ENCODE peak calls at places on chromosomes 4 and X, in seven cellular contexts. One of them, this sample, is unnamed.

GRCh38 chrX:120000490-120001246 is 57.1 kb upstream of the NKAP start:
- DNase-seq in OCI-LY7: no peak
- DNase-seq in sigmoid colon: no peak
- DNase-seq in heart left ventricle: no peak
- DNase-seq in IMR-90: peak; percentile 1
- DNase-seq in astrocyte: no peak
- DNase-seq in hepatocyte: peak; percentile 14
- DNase-seq in this sample: no peak

GRCh38 chr4:72991889-72992288 is 77.6 kb downstream of the COX18 start:
- DNase-seq in OCI-LY7: no peak
- DNase-seq in hepatocyte: no peak
- DNase-seq in IMR-90: no peak
- DNase-seq in sigmoid colon: no peak
- DNase-seq in astrocyte: peak; percentile 30
- DNase-seq in heart left ventricle: no peak
- DNase-seq in this sample: no peak

GRCh38 chr4:151484396-151485102 is 75.6 kb downstream of the FHIP1A start:
- DNase-seq in OCI-LY7: no peak
- DNase-seq in heart left ventricle: no peak
- DNase-seq in hepatocyte: peak; percentile 11
- DNase-seq in IMR-90: peak; percentile 77
- DNase-seq in astrocyte: peak; percentile 91
- DNase-seq in sigmoid colon: no peak
- DNase-seq in this sample: peak; percentile 62

GRCh38 chr4:8379281-8379680 is 61.2 kb downstream of the ACOX3 start:
- DNase-seq in heart left ventricle: no peak
- DNase-seq in OCI-LY7: no peak
- DNase-seq in sigmoid colon: peak; percentile 57
- DNase-seq in astrocyte: no peak
- DNase-seq in hepatocyte: no peak
- DNase-seq in IMR-90: no peak
- DNase-seq in this sample: no peak

GRCh38 chrX:123308663-123309062 is 124.6 kb downstream of the GRIA3 start:
- DNase-seq in IMR-90: no peak
- DNase-seq in sigmoid colon: no peak
- DNase-seq in hepatocyte: no peak
- DNase-seq in heart left ventricle: no peak
- DNase-seq in OCI-LY7: no peak
- DNase-seq in astrocyte: peak; percentile 49
- DNase-seq in this sample: no peak

GRCh38 chrX:131841496-131842410 is 181.3 kb upstream of the STK26 start:
- DNase-seq in IMR-90: peak; percentile 38
- DNase-seq in sigmoid colon: no peak
- DNase-seq in heart left ventricle: peak; percentile 31
- DNase-seq in OCI-LY7: peak; percentile 52
- DNase-seq in astrocyte: peak; percentile 12
- DNase-seq in hepatocyte: peak; percentile 63
- DNase-seq in this sample: no peak

GRCh38 chrX:88284844-88285243 is 462.2 kb upstream of the CPXCR1 start:
- DNase-seq in OCI-LY7: no peak
- DNase-seq in astrocyte: no peak
- DNase-seq in sigmoid colon: no peak
- DNase-seq in heart left ventricle: no peak
- DNase-seq in hepatocyte: no peak
- DNase-seq in IMR-90: no peak
- DNase-seq in this sample: no peak

GRCh38 chr4:174579421-174579820 is 57.1 kb upstream of the HPGD start:
- DNase-seq in IMR-90: no peak
- DNase-seq in OCI-LY7: no peak
- DNase-seq in heart left ventricle: no peak
- DNase-seq in astrocyte: no peak
- DNase-seq in sigmoid colon: no peak
- DNase-seq in hepatocyte: no peak
- DNase-seq in this sample: no peak

GRCh38 chr4:88219099-88219498 is 60.7 kb upstream of the ABCG2 start:
- DNase-seq in hepatocyte: peak; percentile 70
- DNase-seq in IMR-90: peak; percentile 56
- DNase-seq in sigmoid colon: no peak
- DNase-seq in OCI-LY7: peak; percentile 72
- DNase-seq in astrocyte: peak; percentile 30
- DNase-seq in heart left ventricle: no peak
- DNase-seq in this sample: no peak

GRCh38 chr4:178556796-178557195 is 1114.6 kb upstream of the AGA start:
- DNase-seq in OCI-LY7: no peak
- DNase-seq in sigmoid colon: no peak
- DNase-seq in heart left ventricle: no peak
- DNase-seq in hepatocyte: no peak
- DNase-seq in IMR-90: no peak
- DNase-seq in astrocyte: no peak
- DNase-seq in this sample: no peak

GRCh38 chr4:2341261-2341841 is 77.1 kb downstream of the ZFYVE28 start:
- DNase-seq in astrocyte: no peak
- DNase-seq in hepatocyte: peak; percentile 6
- DNase-seq in heart left ventricle: no peak
- DNase-seq in OCI-LY7: no peak
- DNase-seq in sigmoid colon: peak; percentile 57
- DNase-seq in IMR-90: no peak
- DNase-seq in this sample: no peak

GRCh38 chrX:149630681-149631292 is 805 bp downstream of the TMEM185A start:
- DNase-seq in OCI-LY7: no peak
- DNase-seq in heart left ventricle: no peak
- DNase-seq in IMR-90: peak; percentile 55
- DNase-seq in astrocyte: peak; percentile 33
- DNase-seq in hepatocyte: peak; percentile 35
- DNase-seq in sigmoid colon: no peak
- DNase-seq in this sample: no peak

GRCh38 chr4:52840531-52841350 is 21.4 kb upstream of the RASL11B start:
- DNase-seq in heart left ventricle: no peak
- DNase-seq in IMR-90: no peak
- DNase-seq in astrocyte: no peak
- DNase-seq in sigmoid colon: no peak
- DNase-seq in hepatocyte: no peak
- DNase-seq in OCI-LY7: no peak
- DNase-seq in this sample: no peak

GRCh38 chrX:40207626-40208025 is 109.9 kb upstream of the BCOR start:
- DNase-seq in astrocyte: peak; percentile 33
- DNase-seq in hepatocyte: no peak
- DNase-seq in IMR-90: peak; percentile 19
- DNase-seq in heart left ventricle: no peak
- DNase-seq in sigmoid colon: no peak
- DNase-seq in OCI-LY7: no peak
- DNase-seq in this sample: no peak

DNA sequence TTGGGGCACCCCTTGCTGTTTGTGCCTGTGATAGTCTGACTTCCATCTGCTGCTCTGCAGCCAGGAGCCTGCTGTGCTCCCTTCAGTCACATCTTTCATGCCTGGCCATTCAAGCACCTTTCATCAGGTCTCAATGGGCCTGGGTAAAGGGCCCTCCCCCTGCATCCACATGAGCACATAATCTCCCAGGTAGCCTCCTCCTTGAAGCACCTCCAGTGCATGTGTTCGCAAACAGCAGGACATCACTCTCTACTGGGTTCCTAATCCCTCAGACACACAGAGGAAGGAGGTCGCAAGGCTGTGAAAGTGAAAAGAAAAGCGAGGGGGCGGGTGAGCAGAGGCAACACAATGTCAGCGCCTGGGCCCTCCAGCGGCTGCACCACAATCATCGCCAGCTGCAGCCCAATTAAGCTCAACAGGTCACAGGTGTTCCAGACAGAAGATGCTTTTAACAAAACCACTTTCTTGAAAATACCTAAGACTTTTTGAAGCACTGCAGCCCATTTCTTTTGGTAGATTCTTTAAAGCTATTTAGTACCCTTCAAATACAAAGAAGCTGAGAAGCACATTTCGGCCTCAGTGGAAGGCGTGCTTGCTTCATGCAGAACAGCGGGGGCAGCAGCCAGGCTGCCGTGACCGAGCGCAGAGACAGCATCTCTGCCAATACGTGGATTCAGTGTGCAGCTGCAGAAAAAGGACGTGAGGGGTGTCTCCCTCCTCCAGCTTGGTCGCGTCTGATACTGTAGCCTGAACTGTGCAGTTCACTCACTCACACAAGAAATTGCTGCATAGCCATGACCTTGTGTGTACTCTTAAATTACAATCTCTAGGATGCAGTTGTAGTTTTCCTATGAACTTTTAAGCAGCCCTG is 92.2 kb upstream of the SPRY1 start:
- DNase-seq in hepatocyte: no peak
- DNase-seq in sigmoid colon: no peak
- DNase-seq in OCI-LY7: peak; percentile 86
- DNase-seq in heart left ventricle: peak; percentile 39
- DNase-seq in IMR-90: no peak
- DNase-seq in astrocyte: no peak
- DNase-seq in this sample: no peak
- TF ChIP-seq CTCF in hepatocyte: no peak
- TF ChIP-seq CTCF in sigmoid colon: no peak
- TF ChIP-seq CTCF in OCI-LY7: peak; percentile 66
- TF ChIP-seq CTCF in heart left ventricle: no peak
- TF ChIP-seq CTCF in IMR-90: no peak
- TF ChIP-seq CTCF in astrocyte: no peak
- TF ChIP-seq CTCF in this sample: no peak

GRCh38 chr4:81449018-81449417 is 22.7 kb downstream of the RASGEF1B start:
- DNase-seq in sigmoid colon: no peak
- DNase-seq in astrocyte: no peak
- DNase-seq in IMR-90: peak; percentile 40
- DNase-seq in heart left ventricle: no peak
- DNase-seq in OCI-LY7: no peak
- DNase-seq in hepatocyte: no peak
- DNase-seq in this sample: no peak

GRCh38 chr4:81445196-81445595 is 26.5 kb downstream of the RASGEF1B start:
- DNase-seq in hepatocyte: no peak
- DNase-seq in IMR-90: peak; percentile 23
- DNase-seq in OCI-LY7: no peak
- DNase-seq in astrocyte: no peak
- DNase-seq in sigmoid colon: no peak
- DNase-seq in heart left ventricle: no peak
- DNase-seq in this sample: no peak

GRCh38 chr4:81447551-81448266 is 24.0 kb downstream of the RASGEF1B start:
- DNase-seq in hepatocyte: no peak
- DNase-seq in IMR-90: peak; percentile 39
- DNase-seq in heart left ventricle: no peak
- DNase-seq in OCI-LY7: no peak
- DNase-seq in sigmoid colon: no peak
- DNase-seq in astrocyte: no peak
- DNase-seq in this sample: no peak

GRCh38 chr4:81442479-81443085 is 29.1 kb downstream of the RASGEF1B start:
- DNase-seq in sigmoid colon: no peak
- DNase-seq in IMR-90: peak; percentile 58
- DNase-seq in heart left ventricle: no peak
- DNase-seq in astrocyte: no peak
- DNase-seq in OCI-LY7: no peak
- DNase-seq in hepatocyte: no peak
- DNase-seq in this sample: no peak

DNA sequence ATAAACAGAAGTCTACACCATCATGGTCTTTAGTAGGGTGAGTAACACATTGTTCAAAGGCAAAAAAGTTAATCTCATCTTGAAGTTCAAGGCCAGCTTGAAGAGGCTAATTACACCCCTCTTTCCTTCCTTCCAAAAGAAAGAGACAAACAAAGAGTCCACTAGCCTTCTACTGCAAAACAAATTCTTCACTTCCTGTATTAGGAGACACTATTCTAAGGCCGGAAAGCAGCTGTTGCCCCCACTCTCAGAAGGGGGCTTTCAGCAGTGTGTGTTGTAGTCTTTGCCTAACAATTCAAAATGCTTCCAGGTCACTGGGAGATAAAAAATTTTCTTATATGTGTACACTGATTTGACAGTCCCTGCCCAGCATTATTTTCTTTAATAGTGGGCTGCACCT is 25.1 kb downstream of the RASGEF1B start:
- DNase-seq in hepatocyte: no peak
- DNase-seq in sigmoid colon: no peak
- DNase-seq in IMR-90: no peak
- DNase-seq in heart left ventricle: no peak
- DNase-seq in OCI-LY7: peak; percentile 47
- DNase-seq in astrocyte: no peak
- DNase-seq in this sample: no peak
- H3K36me3 ChIP-seq in hepatocyte: no peaks in the 10 kb centered on the region
- H3K36me3 ChIP-seq in sigmoid colon: peaks cover 79% of the 10 kb centered on the region
- H3K36me3 ChIP-seq in IMR-90: no peaks in the 10 kb centered on the region
- H3K36me3 ChIP-seq in heart left ventricle: peaks cover 6% of the 10 kb centered on the region
- H3K36me3 ChIP-seq in OCI-LY7: peaks cover 73% of the 10 kb centered on the region
- H3K36me3 ChIP-seq in astrocyte: no peaks in the 10 kb centered on the region
- H3K36me3 ChIP-seq in this sample: no peaks in the 10 kb centered on the region

GRCh38 chrX:49310371-49310770 is 6.9 kb downstream of the GAGE10 start:
- DNase-seq in hepatocyte: no peak
- DNase-seq in IMR-90: no peak
- DNase-seq in sigmoid colon: no peak
- DNase-seq in astrocyte: no peak
- DNase-seq in OCI-LY7: no peak
- DNase-seq in heart left ventricle: no peak
- DNase-seq in this sample: no peak

GRCh38 chrX:49308604-49309269 is 5.3 kb downstream of the GAGE10 start:
- DNase-seq in IMR-90: no peak
- DNase-seq in sigmoid colon: no peak
- DNase-seq in astrocyte: no peak
- DNase-seq in OCI-LY7: no peak
- DNase-seq in hepatocyte: no peak
- DNase-seq in heart left ventricle: no peak
- DNase-seq in this sample: no peak

DNA sequence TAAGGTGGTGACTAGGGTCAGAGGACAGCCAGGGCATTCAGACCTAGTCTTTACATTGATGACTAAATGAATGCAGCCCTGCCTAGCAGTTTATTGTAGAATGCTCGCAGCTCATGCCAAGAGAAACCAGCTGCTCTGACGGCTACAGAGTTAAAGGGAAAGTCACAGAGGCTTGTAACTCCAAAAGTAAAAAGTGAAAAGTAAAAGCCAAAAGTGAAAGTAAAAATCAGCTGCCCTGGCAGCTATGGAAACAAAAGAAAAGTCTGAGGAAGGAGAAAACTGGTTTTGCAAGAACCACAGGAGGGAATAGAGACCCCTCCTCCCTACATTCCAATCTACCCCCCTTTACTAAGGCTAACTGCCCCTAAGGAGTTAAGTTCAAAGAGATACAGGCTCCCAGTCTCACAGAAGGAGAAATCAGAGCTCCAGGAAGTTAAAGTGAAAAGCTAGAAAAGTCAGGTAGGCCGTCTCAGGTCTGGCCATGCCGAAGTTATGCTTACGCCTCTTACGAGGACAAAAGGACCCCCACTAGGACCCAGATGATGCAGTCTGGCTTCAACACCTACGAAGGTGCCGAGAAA is 6.0 kb downstream of the GAGE10 start:
- DNase-seq in hepatocyte: peak; percentile 22
- DNase-seq in OCI-LY7: no peak
- DNase-seq in sigmoid colon: no peak
- DNase-seq in astrocyte: peak; percentile 4
- DNase-seq in heart left ventricle: no peak
- DNase-seq in IMR-90: peak; percentile 22
- DNase-seq in this sample: no peak
- H3K4me3 ChIP-seq in hepatocyte: no peak overlapping the region
- H3K4me3 ChIP-seq in OCI-LY7: no peak overlapping the region
- H3K4me3 ChIP-seq in sigmoid colon: peak overlapping the region; percentile 37
- H3K4me3 ChIP-seq in astrocyte: peak overlapping the region; percentile 46
- H3K4me3 ChIP-seq in heart left ventricle: peak overlapping the region; percentile 55
- H3K4me3 ChIP-seq in IMR-90: peak overlapping the region; percentile 7
- H3K4me3 ChIP-seq in this sample: peak overlapping the region; percentile 22

DNA sequence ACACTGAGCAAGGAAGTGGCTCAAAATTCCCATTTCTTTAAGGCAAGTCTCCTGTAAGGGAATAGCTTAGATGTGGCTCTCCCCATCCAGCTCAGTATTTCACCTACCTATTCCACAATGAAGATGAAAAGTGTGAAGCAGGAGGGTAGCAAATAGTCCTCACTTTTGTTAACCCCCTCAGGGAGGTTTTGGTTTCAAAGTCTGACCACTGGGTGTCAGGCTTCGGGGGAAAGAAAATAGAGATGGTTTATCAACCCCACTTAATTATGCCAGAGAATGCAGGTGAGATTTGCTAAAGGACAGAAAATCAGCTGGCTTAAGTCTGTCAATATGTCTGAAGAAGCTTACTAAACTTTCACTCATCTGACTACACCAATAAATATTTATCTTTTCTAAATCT is 69.5 kb downstream of the DHX15 start:
- DNase-seq in astrocyte: no peak
- DNase-seq in heart left ventricle: no peak
- DNase-seq in OCI-LY7: peak; percentile 18
- DNase-seq in hepatocyte: no peak
- DNase-seq in sigmoid colon: no peak
- DNase-seq in IMR-90: no peak
- DNase-seq in this sample: no peak
- TF ChIP-seq CTCF in astrocyte: peak; percentile 14
- TF ChIP-seq CTCF in heart left ventricle: no peak
- TF ChIP-seq CTCF in OCI-LY7: peak; percentile 68
- TF ChIP-seq CTCF in hepatocyte: no peak
- TF ChIP-seq CTCF in sigmoid colon: no peak
- TF ChIP-seq CTCF in IMR-90: peak; percentile 22
- TF ChIP-seq CTCF in this sample: peak; percentile 25